ENCODE peak calls at places on chromosome 14, in six cellular contexts. D is transverse colon, V is pulmonary artery endothelial cell, T is NCI-H774, A is left ventricle myocardium superior, U is ELR. Q is an unnamed sample.

GRCh38 chr14:62062645-62063044 is 300.4 kb downstream of the SNAPC1 start:
- DNase-seq in V (no peak), T (no peak), A (no peak), U (no peak), D (no peak), Q (no peak)

GRCh38 chr14:91417983-91418386 is 365 bp upstream of the CCDC88C start:
- DNase-seq in V (no peak), A (no peak), T (peak), D (peak), U (no peak), Q (peak)

GRCh38 chr14:21095430-21096205 is 2.8 kb downstream of the ZNF219 start:
- DNase-seq in A (no peak), T (no peak), D (no peak), U (peak), V (no peak), Q (no peak)

GRCh38 chr14:99393059-99393655 is 87.5 kb downstream of the SETD3 start:
- DNase-seq in V (no peak), U (peak), D (peak), T (no peak), A (peak), Q (peak)

GRCh38 chr14:100290607-100291304 is 15.5 kb downstream of the SLC25A29 start:
- DNase-seq in D (no peak), A (no peak), U (no peak), V (no peak), T (no peak), Q (no peak)

GRCh38 chr14:39267592-39268112 is 33.9 kb downstream of the MIA2 start:
- DNase-seq in D (no peak), U (no peak), A (no peak), V (no peak), T (no peak), Q (no peak)

GRCh38 chr14:79586401-79586800 is 624.9 kb downstream of the DIO2 start:
- DNase-seq in D (peak), A (no peak), U (no peak), T (no peak), V (no peak), Q (peak)

GRCh38 chr14:97299661-97300060 is 502.5 kb downstream of the VRK1 start:
- DNase-seq in U (no peak), D (no peak), T (no peak), A (no peak), V (no peak), Q (peak)

GRCh38 chr14:52069617-52070431 is 965 bp upstream of the NID2 start:
- DNase-seq in T (no peak), A (no peak), U (peak), D (peak), V (no peak), Q (peak)

GRCh38 chr14:42023452-42023851 is 416.8 kb downstream of the LRFN5 start:
- DNase-seq in A (no peak), V (no peak), U (no peak), T (no peak), D (no peak), Q (no peak)

GRCh38 chr14:50320279-50320678 is 8.2 kb downstream of the DMAC2L start:
- DNase-seq in V (no peak), D (no peak), U (peak), T (no peak), A (no peak), Q (no peak)

GRCh38 chr14:68283378-68284123 is 464.0 kb downstream of the RAD51B start:
- DNase-seq in D (peak), T (no peak), V (no peak), U (no peak), A (peak), Q (peak)

GRCh38 chr14:90276627-90277367 is 20.4 kb downstream of the PSMC1 start:
- DNase-seq in A (no peak), V (no peak), D (no peak), T (no peak), U (peak), Q (no peak)